ENCODE peak calls at places on chromosomes 12 and 14, in six cellular contexts. One of them, this sample, is unnamed.

GRCh38 chr14:100719976-100720520 is 6.6 kb upstream of the DLK1 start:
- DNase-seq in gastrocnemius medialis: no peak
- DNase-seq in A549: no peak
- DNase-seq in chondrocyte: no peak
- DNase-seq in endothelial cell: no peak
- DNase-seq in Panc1: no peak
- DNase-seq in this sample: no peak

GRCh38 chr12:54991161-54991991 is 6.8 kb upstream of the TESPA1 start:
- DNase-seq in gastrocnemius medialis: no peak
- DNase-seq in A549: no peak
- DNase-seq in chondrocyte: no peak
- DNase-seq in endothelial cell: no peak
- DNase-seq in Panc1: no peak
- DNase-seq in this sample: no peak

GRCh38 chr14:41925409-41925808 is 318.7 kb downstream of the LRFN5 start:
- DNase-seq in gastrocnemius medialis: no peak
- DNase-seq in A549: peak
- DNase-seq in chondrocyte: no peak
- DNase-seq in endothelial cell: no peak
- DNase-seq in Panc1: peak
- DNase-seq in this sample: no peak

GRCh38 chr14:103239751-103240150 is 94.3 kb upstream of the EIF5 start:
- DNase-seq in gastrocnemius medialis: no peak
- DNase-seq in A549: no peak
- DNase-seq in chondrocyte: no peak
- DNase-seq in endothelial cell: no peak
- DNase-seq in Panc1: no peak
- DNase-seq in this sample: no peak

GRCh38 chr12:120588948-120589930 is 8.0 kb upstream of the POP5 start:
- DNase-seq in gastrocnemius medialis: peak
- DNase-seq in A549: no peak
- DNase-seq in chondrocyte: no peak
- DNase-seq in endothelial cell: no peak
- DNase-seq in Panc1: no peak
- DNase-seq in this sample: no peak

GRCh38 chr14:105195533-105196227 is 14.6 kb upstream of the NUDT14 start:
- DNase-seq in gastrocnemius medialis: no peak
- DNase-seq in A549: no peak
- DNase-seq in chondrocyte: no peak
- DNase-seq in endothelial cell: peak
- DNase-seq in Panc1: no peak
- DNase-seq in this sample: no peak

GRCh38 chr12:18320036-18320617 is 58.8 kb downstream of the PIK3C2G start:
- DNase-seq in gastrocnemius medialis: no peak
- DNase-seq in A549: peak
- DNase-seq in chondrocyte: no peak
- DNase-seq in endothelial cell: peak
- DNase-seq in Panc1: peak
- DNase-seq in this sample: no peak

GRCh38 chr12:41566703-41567102 is 378.6 kb downstream of the PDZRN4 start:
- DNase-seq in gastrocnemius medialis: no peak
- DNase-seq in A549: no peak
- DNase-seq in chondrocyte: no peak
- DNase-seq in endothelial cell: no peak
- DNase-seq in Panc1: no peak
- DNase-seq in this sample: no peak

GRCh38 chr12:26121841-26122680 is 2.8 kb downstream of the BHLHE41 start:
- DNase-seq in gastrocnemius medialis: no peak
- DNase-seq in A549: no peak
- DNase-seq in chondrocyte: no peak
- DNase-seq in endothelial cell: peak
- DNase-seq in Panc1: no peak
- DNase-seq in this sample: peak

GRCh38 chr12:125455556-125455955 is 390.3 kb downstream of the AACS start:
- DNase-seq in gastrocnemius medialis: no peak
- DNase-seq in A549: no peak
- DNase-seq in chondrocyte: no peak
- DNase-seq in endothelial cell: no peak
- DNase-seq in Panc1: no peak
- DNase-seq in this sample: no peak

GRCh38 chr14:68181395-68182326 is 362.1 kb downstream of the RAD51B start:
- DNase-seq in gastrocnemius medialis: no peak
- DNase-seq in A549: peak
- DNase-seq in chondrocyte: no peak
- DNase-seq in endothelial cell: no peak
- DNase-seq in Panc1: no peak
- DNase-seq in this sample: no peak

GRCh38 chr14:105020815-105021655 is at the start of gene CDCA4:
- DNase-seq in gastrocnemius medialis: peak
- DNase-seq in A549: peak
- DNase-seq in chondrocyte: peak
- DNase-seq in endothelial cell: peak
- DNase-seq in Panc1: no peak
- DNase-seq in this sample: peak

GRCh38 chr14:61280526-61281185 is 482 bp downstream of the TMEM30B start:
- DNase-seq in gastrocnemius medialis: peak
- DNase-seq in A549: peak
- DNase-seq in chondrocyte: no peak
- DNase-seq in endothelial cell: peak
- DNase-seq in Panc1: no peak
- DNase-seq in this sample: peak

GRCh38 chr14:44866322-44866721 is 95.4 kb downstream of the KLHL28 start:
- DNase-seq in gastrocnemius medialis: no peak
- DNase-seq in A549: no peak
- DNase-seq in chondrocyte: no peak
- DNase-seq in endothelial cell: no peak
- DNase-seq in Panc1: no peak
- DNase-seq in this sample: no peak

GRCh38 chr14:26128931-26129674 is 468.7 kb downstream of the NOVA1 start:
- DNase-seq in gastrocnemius medialis: no peak
- DNase-seq in A549: no peak
- DNase-seq in chondrocyte: no peak
- DNase-seq in endothelial cell: no peak
- DNase-seq in Panc1: no peak
- DNase-seq in this sample: no peak

GRCh38 chr12:109539508-109539907 is 33.8 kb downstream of the MMAB start:
- DNase-seq in gastrocnemius medialis: no peak
- DNase-seq in A549: no peak
- DNase-seq in chondrocyte: no peak
- DNase-seq in endothelial cell: no peak
- DNase-seq in Panc1: no peak
- DNase-seq in this sample: no peak

GRCh38 chr14:89327771-89328212 is 89.2 kb downstream of the FOXN3 start:
- DNase-seq in gastrocnemius medialis: no peak
- DNase-seq in A549: no peak
- DNase-seq in chondrocyte: no peak
- DNase-seq in endothelial cell: no peak
- DNase-seq in Panc1: no peak
- DNase-seq in this sample: no peak

GRCh38 chr14:64682173-64682710 is 22.0 kb upstream of the PLEKHG3 start:
- DNase-seq in gastrocnemius medialis: peak
- DNase-seq in A549: peak
- DNase-seq in chondrocyte: no peak
- DNase-seq in endothelial cell: no peak
- DNase-seq in Panc1: no peak
- DNase-seq in this sample: no peak

GRCh38 chr14:27739657-27740156 is 1026.9 kb upstream of the FOXG1 start:
- DNase-seq in gastrocnemius medialis: no peak
- DNase-seq in A549: no peak
- DNase-seq in chondrocyte: no peak
- DNase-seq in endothelial cell: no peak
- DNase-seq in Panc1: no peak
- DNase-seq in this sample: no peak

GRCh38 chr14:101357038-101357437 is 204.3 kb upstream of the DIO3 start:
- DNase-seq in gastrocnemius medialis: no peak
- DNase-seq in A549: no peak
- DNase-seq in chondrocyte: no peak
- DNase-seq in endothelial cell: no peak
- DNase-seq in Panc1: no peak
- DNase-seq in this sample: no peak

GRCh38 chr12:29249930-29250329 is 100.9 kb downstream of the FAR2 start:
- DNase-seq in gastrocnemius medialis: no peak
- DNase-seq in A549: no peak
- DNase-seq in chondrocyte: no peak
- DNase-seq in endothelial cell: no peak
- DNase-seq in Panc1: no peak
- DNase-seq in this sample: no peak

GRCh38 chr12:13968281-13968680 is 13.1 kb downstream of the GRIN2B start:
- DNase-seq in gastrocnemius medialis: no peak
- DNase-seq in A549: no peak
- DNase-seq in chondrocyte: no peak
- DNase-seq in endothelial cell: no peak
- DNase-seq in Panc1: no peak
- DNase-seq in this sample: no peak

GRCh38 chr12:131831021-131831571 is 2.9 kb downstream of the MMP17 start:
- DNase-seq in gastrocnemius medialis: no peak
- DNase-seq in A549: peak
- DNase-seq in chondrocyte: peak
- DNase-seq in endothelial cell: no peak
- DNase-seq in Panc1: no peak
- DNase-seq in this sample: no peak

DNA sequence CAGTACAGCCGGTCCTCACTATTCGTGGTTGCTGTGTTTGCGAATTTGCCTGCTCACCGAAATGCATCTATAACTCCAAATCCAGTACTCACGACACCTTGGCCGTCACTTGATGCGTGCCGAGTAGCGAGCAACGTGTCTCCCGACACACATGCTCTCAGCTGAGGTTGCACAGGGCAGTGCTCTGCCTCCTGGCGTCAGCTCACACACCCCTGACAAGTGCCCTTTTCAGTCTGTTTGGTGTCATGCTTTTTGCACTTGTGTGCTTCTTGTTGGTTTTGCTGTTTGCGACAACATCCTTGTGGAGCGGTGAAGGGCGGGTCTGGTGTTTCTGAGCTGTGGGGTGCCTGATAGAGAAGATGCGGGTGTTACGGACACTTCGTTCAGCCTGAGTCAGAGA is 110.4 kb upstream of the RFLNA start:
- DNase-seq in gastrocnemius medialis: no peak
- DNase-seq in A549: no peak
- DNase-seq in chondrocyte: no peak
- DNase-seq in endothelial cell: no peak
- DNase-seq in Panc1: no peak
- DNase-seq in this sample: no peak
- TF ChIP-seq CTCF in gastrocnemius medialis: no peak
- TF ChIP-seq CTCF in A549: no peak
- TF ChIP-seq CTCF in chondrocyte: no peak
- TF ChIP-seq CTCF in endothelial cell: no peak
- TF ChIP-seq CTCF in Panc1: no peak
- TF ChIP-seq CTCF in this sample: no peak

GRCh38 chr14:30088620-30089019 is 161.0 kb upstream of the PRKD1 start:
- DNase-seq in gastrocnemius medialis: no peak
- DNase-seq in A549: no peak
- DNase-seq in chondrocyte: no peak
- DNase-seq in endothelial cell: no peak
- DNase-seq in Panc1: no peak
- DNase-seq in this sample: no peak
- TF ChIP-seq CTCF in gastrocnemius medialis: no peak
- TF ChIP-seq CTCF in A549: no peak
- TF ChIP-seq CTCF in chondrocyte: no peak
- TF ChIP-seq CTCF in endothelial cell: no peak
- TF ChIP-seq CTCF in Panc1: no peak
- TF ChIP-seq CTCF in this sample: no peak

GRCh38 chr14:88164906-88165534 is 158.0 kb downstream of the KCNK10 start:
- DNase-seq in gastrocnemius medialis: no peak
- DNase-seq in A549: no peak
- DNase-seq in chondrocyte: no peak
- DNase-seq in endothelial cell: no peak
- DNase-seq in Panc1: no peak
- DNase-seq in this sample: no peak
- TF ChIP-seq CTCF in gastrocnemius medialis: no peak
- TF ChIP-seq CTCF in A549: no peak
- TF ChIP-seq CTCF in chondrocyte: no peak
- TF ChIP-seq CTCF in endothelial cell: no peak
- TF ChIP-seq CTCF in Panc1: no peak
- TF ChIP-seq CTCF in this sample: no peak

DNA sequence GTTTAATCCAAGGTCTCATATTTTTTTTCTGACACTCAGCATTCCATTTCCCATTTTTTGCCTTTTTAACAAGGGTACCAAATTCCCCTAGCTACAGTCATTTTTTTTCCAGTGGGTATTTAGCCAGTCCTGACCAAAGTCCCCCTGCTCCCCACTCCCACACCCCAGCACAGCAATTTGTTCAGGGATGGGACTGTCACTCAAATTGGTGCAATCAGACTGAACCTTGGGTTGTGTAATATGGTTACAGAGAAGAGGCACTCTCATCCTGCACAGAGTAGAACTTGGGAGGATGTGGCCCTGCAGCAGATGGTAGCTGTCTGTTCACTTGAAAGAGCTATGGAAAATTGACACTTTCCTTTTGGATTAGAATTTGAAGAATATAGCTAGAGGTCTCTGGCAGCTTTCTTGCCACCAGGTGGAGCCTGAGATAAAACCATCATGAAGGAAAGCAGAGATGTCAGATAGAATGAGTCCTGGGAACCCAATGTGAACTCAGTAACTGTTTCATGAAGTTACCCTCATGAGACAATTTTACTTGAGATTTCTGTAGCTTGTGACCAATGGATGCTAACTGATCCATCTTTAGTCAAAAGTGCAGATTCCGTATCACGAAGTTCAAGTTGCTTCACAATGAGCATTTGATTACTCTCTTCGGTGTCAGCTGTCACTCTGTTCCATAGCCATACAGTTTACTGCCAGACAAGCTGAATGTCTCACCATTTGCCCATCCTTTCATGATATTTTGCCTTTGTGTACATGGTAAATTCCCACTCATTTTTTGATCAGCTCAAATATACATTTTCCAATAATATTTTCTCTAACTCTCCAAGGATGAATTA is 394.0 kb upstream of the SYT1 start:
- DNase-seq in gastrocnemius medialis: no peak
- DNase-seq in A549: peak
- DNase-seq in chondrocyte: no peak
- DNase-seq in endothelial cell: peak
- DNase-seq in Panc1: peak
- DNase-seq in this sample: no peak
- TF ChIP-seq CTCF in gastrocnemius medialis: no peak
- TF ChIP-seq CTCF in A549: peak
- TF ChIP-seq CTCF in chondrocyte: peak
- TF ChIP-seq CTCF in endothelial cell: peak
- TF ChIP-seq CTCF in Panc1: peak
- TF ChIP-seq CTCF in this sample: peak

DNA sequence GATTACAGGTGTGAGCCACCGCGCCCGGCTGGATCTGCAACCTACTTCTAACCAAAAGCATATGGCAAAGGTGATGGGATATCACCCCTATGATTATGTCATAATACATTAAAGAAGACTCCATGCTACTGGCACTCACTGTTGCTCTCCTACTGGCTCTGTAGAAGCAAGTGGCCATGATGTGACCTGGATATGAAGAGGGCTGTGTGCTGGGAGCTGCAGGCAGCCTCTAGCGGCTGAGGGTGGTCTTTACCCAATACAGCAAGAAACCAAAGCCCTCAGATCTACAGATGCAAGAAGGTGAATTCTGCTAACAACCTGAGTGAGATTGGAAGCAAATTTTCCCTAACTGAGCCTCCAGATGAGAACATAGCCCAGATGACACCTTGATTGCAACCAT is 34.2 kb upstream of the TRIM9 start:
- DNase-seq in gastrocnemius medialis: no peak
- DNase-seq in A549: peak
- DNase-seq in chondrocyte: no peak
- DNase-seq in endothelial cell: no peak
- DNase-seq in Panc1: no peak
- DNase-seq in this sample: no peak
- TF ChIP-seq CTCF in gastrocnemius medialis: no peak
- TF ChIP-seq CTCF in A549: no peak
- TF ChIP-seq CTCF in chondrocyte: no peak
- TF ChIP-seq CTCF in endothelial cell: no peak
- TF ChIP-seq CTCF in Panc1: no peak
- TF ChIP-seq CTCF in this sample: peak